ENCODE peak calls at places on chromosomes 12 and 14, in five cellular contexts. R is G401, J is WERI-Rb-1, F is ovary, T is NCI-H2107. Y is an unnamed sample.

GRCh38 chr14:102007916-102008418 is 43.6 kb downstream of the DYNC1H1 start:
- DNase-seq in F (no peak), R (peak; percentile 47), J (no peak), T (no peak), Y (no peak)

GRCh38 chr12:14885718-14886201 is at the start of gene MGP:
- DNase-seq in T (no peak), F (peak; percentile 61), J (no peak), R (peak; percentile 43), Y (no peak)

GRCh38 chr12:118126119-118126757 is 9.7 kb upstream of the PEBP1 start:
- DNase-seq in J (no peak), R (no peak), F (peak; percentile 60), T (no peak), Y (no peak)

GRCh38 chr12:113161415-113162016 is 12.0 kb downstream of the CFAP73 start:
- DNase-seq in J (peak; percentile 97), F (no peak), R (peak; percentile 35), T (no peak), Y (no peak)

GRCh38 chr14:21669284-21669683 is 4.3 kb downstream of the OR4E1 start:
- DNase-seq in T (no peak), R (no peak), J (no peak), F (no peak), Y (no peak)

GRCh38 chr12:42299392-42300308 is 26.2 kb downstream of the ZCRB1 start:
- DNase-seq in T (no peak), R (no peak), F (no peak), J (no peak), Y (no peak)

GRCh38 chr12:115998789-115999478 is 278.6 kb downstream of the MED13L start:
- DNase-seq in J (no peak), F (no peak), T (no peak), R (no peak), Y (no peak)

GRCh38 chr12:90036641-90037040 is 328.0 kb upstream of the ATP2B1 start:
- DNase-seq in T (no peak), R (no peak), F (no peak), J (no peak), Y (no peak)

GRCh38 chr12:23399402-23399933 is 550.0 kb downstream of the SOX5 start:
- DNase-seq in R (no peak), F (no peak), J (no peak), T (no peak), Y (no peak)

GRCh38 chr12:30002677-30003076 is 218.9 kb upstream of the TMTC1 start:
- DNase-seq in R (no peak), F (no peak), T (no peak), J (peak; percentile 46), Y (no peak)

GRCh38 chr14:38053684-38054083 is 154.0 kb upstream of the SSTR1 start:
- DNase-seq in J (no peak), F (no peak), T (no peak), R (no peak), Y (no peak)

GRCh38 chr12:54258286-54258685 is 21.6 kb downstream of the CBX5 start:
- DNase-seq in R (peak; percentile 66), T (no peak), J (no peak), F (no peak), Y (no peak)

GRCh38 chr12:106582661-106583577 is at the start of gene RFX4:
- DNase-seq in T (no peak), R (peak; percentile 20), J (no peak), F (no peak), Y (no peak)

Y was measured in BJ.